ENCODE peak calls at places on chromosomes 3 and 15, in five cellular contexts. H is hepatocyte, A is A673, M is K562, Y is MM.1S. O is an unnamed sample.

GRCh38 chr3:158644345-158644908 is at the start of gene GFM1:
- DNase-seq in H (peak), A (peak), M (peak), Y (peak), O (peak)

GRCh38 chr3:47491777-47492176 is 16.0 kb upstream of the SCAP start:
- DNase-seq in H (no peak), A (no peak), M (no peak), Y (no peak), O (no peak)

GRCh38 chr3:114499986-114500385 is 206.2 kb downstream of the TIGIT start:
- DNase-seq in H (no peak), A (no peak), M (no peak), Y (peak), O (peak)

GRCh38 chr15:38610748-38611147 is 46.1 kb upstream of the RASGRP1 start:
- DNase-seq in H (no peak), A (no peak), M (no peak), Y (no peak), O (no peak)

GRCh38 chr3:46482632-46483311 is 15.0 kb upstream of the RTP3 start:
- DNase-seq in H (no peak), A (no peak), M (no peak), Y (no peak), O (no peak)

GRCh38 chr15:63347074-63347859 is 34.4 kb downstream of the CA12 start:
- DNase-seq in H (no peak), A (peak), M (no peak), Y (peak), O (no peak)

GRCh38 chr15:55319537-55320325 is 709 bp downstream of the PIGB start:
- DNase-seq in H (no peak), A (no peak), M (peak), Y (peak), O (no peak)

GRCh38 chr3:66747251-66747650 is 246.4 kb upstream of the LRIG1 start:
- DNase-seq in H (no peak), A (no peak), M (no peak), Y (no peak), O (no peak)

GRCh38 chr15:32959077-32959476 is 235.4 kb downstream of the FMN1 start:
- DNase-seq in H (no peak), A (no peak), M (no peak), Y (no peak), O (no peak)

GRCh38 chr3:139755551-139755950 is 77.8 kb upstream of the NMNAT3 start:
- DNase-seq in H (no peak), A (no peak), M (no peak), Y (no peak), O (no peak)

GRCh38 chr3:123813876-123814275 is 70.3 kb downstream of the MYLK start:
- DNase-seq in H (no peak), A (no peak), M (no peak), Y (no peak), O (no peak)

GRCh38 chr15:37847776-37848175 is 86.7 kb upstream of the TMCO5A start:
- DNase-seq in H (no peak), A (no peak), M (no peak), Y (no peak), O (no peak)

DNA sequence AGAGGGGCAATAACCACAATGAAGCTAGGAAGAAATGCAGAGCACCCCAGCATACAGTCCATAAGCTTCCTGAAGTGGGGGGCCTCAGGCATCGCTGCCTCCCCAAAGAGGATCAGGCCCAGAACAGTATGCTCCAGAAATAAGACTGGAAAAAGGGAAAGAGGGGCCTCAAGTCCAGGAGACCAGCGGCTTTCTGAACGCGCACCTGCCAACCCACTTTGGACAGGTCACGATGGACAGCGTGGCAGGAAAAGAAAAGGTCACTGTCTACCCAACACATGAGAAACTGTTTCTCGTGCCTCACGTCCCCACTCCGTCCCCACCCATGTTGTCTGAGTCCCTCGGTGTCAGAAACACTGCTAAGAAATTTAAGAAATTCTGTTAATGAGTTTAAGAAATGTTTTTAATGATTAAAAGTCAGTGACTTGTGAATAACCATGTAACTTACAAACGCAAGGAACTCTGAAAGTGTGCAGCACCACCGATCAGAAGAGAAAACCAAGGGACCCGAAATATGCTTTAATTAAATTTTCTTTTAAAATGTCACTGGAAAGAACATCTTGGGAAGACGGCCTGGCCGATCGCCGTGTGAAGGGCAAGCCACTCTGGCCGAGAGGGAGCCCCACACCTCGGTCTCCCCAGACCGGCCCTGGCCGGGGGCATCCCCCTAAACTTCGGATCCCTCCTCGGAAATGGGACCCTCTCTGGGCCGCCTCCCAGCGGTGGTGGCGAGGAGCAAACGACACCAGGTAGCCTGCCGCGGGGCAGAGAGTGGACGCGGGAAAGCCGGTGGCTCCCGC is 1.7 kb upstream of the PPARG start:
- DNase-seq in H (peak), A (no peak), M (no peak), Y (no peak), O (no peak)
- TF ChIP-seq EZH2 in H (no peak), A (peak), M (no peak), Y (no peak), O (no peak)

GRCh38 chr3:49721165-49721860 is 1.8 kb upstream of the AMIGO3 start:
- DNase-seq in H (no peak), A (no peak), M (no peak), Y (no peak), O (no peak)

GRCh38 chr3:49718419-49719213 is 868 bp downstream of the AMIGO3 start:
- DNase-seq in H (no peak), A (no peak), M (no peak), Y (no peak), O (no peak)

GRCh38 chr3:49719214-49719884 is at the start of gene AMIGO3:
- DNase-seq in H (peak), A (peak), M (peak), Y (peak), O (peak)

GRCh38 chr3:49721861-49722781 is 1.6 kb downstream of the GMPPB start:
- DNase-seq in H (no peak), A (no peak), M (no peak), Y (no peak), O (peak)

GRCh38 chr3:49720383-49721164 is 1.1 kb upstream of the AMIGO3 start:
- DNase-seq in H (no peak), A (no peak), M (no peak), Y (no peak), O (no peak)
- H3K27ac ChIP-seq in H (no peak), A (no peak), M (no peak), Y (no peak), O (no peak)

GRCh38 chr3:38581774-38582173 is 67.7 kb downstream of the SCN5A start:
- DNase-seq in H (no peak), A (no peak), M (no peak), Y (no peak), O (no peak)
- TF ChIP-seq EZH2 in H (no peak), A (no peak), M (no peak), Y (no peak), O (no peak)

GRCh38 chr3:147411235-147411607 is 2.1 kb downstream of the ZIC1 start:
- DNase-seq in H (no peak), A (peak), M (no peak), Y (no peak), O (no peak)
- H3K27ac ChIP-seq in H (no peak), A (no peak), M (no peak), Y (no peak), O (no peak)

GRCh38 chr15:34753236-34753894 is 1.4 kb downstream of the GJD2 start:
- DNase-seq in H (peak), A (peak), M (peak), Y (no peak), O (no peak)
- TF ChIP-seq EZH2 in H (no peak), A (no peak), M (no peak), Y (no peak), O (no peak)

O was measured in DND-41.